ENCODE peak calls at places on chromosome 14, in nine cellular contexts. M is heart right ventricle, X is right cardiac atrium, C is kidney, O is ovary, U is suprapubic skin, E is foreskin fibroblast, W is fibroblast of the aortic adventitia, L is lower leg skin. G is an unnamed sample.

GRCh38 chr14:39339003-39339402 is 93.2 kb downstream of the FBXO33 start:
- DNase-seq in M (no peak), X (no peak), C (no peak), O (no peak), U (no peak), E (no peak), W (no peak), L (no peak), G (no peak)

GRCh38 chr14:61562321-61563161 is 132.8 kb upstream of the HIF1A start:
- DNase-seq in M (no peak), X (no peak), C (no peak), O (no peak), U (no peak), E (peak; percentile 98), W (peak; percentile 99), L (no peak), G (no peak)

GRCh38 chr14:104341532-104342434 is 203.4 kb downstream of the KIF26A start:
- DNase-seq in M (no peak), X (peak; percentile 75), C (peak; percentile 78), O (peak; percentile 78), U (no peak), E (no peak), W (no peak), L (no peak), G (peak; percentile 43)

GRCh38 chr14:73162271-73162670 is 26.0 kb downstream of the PSEN1 start:
- DNase-seq in M (no peak), X (no peak), C (no peak), O (no peak), U (no peak), E (no peak), W (no peak), L (no peak), G (no peak)

GRCh38 chr14:69260246-69260978 is 454 bp downstream of the GALNT16 start:
- DNase-seq in M (no peak), X (peak; percentile 70), C (peak; percentile 79), O (peak; percentile 30), U (no peak), E (no peak), W (no peak), L (no peak), G (no peak)

GRCh38 chr14:22622220-22622619 is 21.9 kb downstream of the OR6J1 start:
- DNase-seq in M (no peak), X (no peak), C (no peak), O (no peak), U (no peak), E (peak; percentile 88), W (peak; percentile 41), L (no peak), G (no peak)

GRCh38 chr14:71720978-71721624 is 211.1 kb upstream of the RGS6 start:
- DNase-seq in M (peak; percentile 52), X (no peak), C (no peak), O (no peak), U (no peak), E (peak; percentile 88), W (peak; percentile 89), L (no peak), G (no peak)

GRCh38 chr14:103710771-103711392 is 4.4 kb downstream of the XRCC3 start:
- DNase-seq in M (no peak), X (peak; percentile 39), C (no peak), O (no peak), U (no peak), E (no peak), W (no peak), L (no peak), G (no peak)

GRCh38 chr14:51167587-51168219 is 72.3 kb upstream of the TMX1 start:
- DNase-seq in M (no peak), X (no peak), C (no peak), O (no peak), U (no peak), E (peak; percentile 17), W (peak; percentile 73), L (peak; percentile 24), G (no peak)

GRCh38 chr14:58298880-58299664 is 717 bp downstream of the ARID4A start:
- DNase-seq in M (peak; percentile 33), X (peak; percentile 78), C (peak; percentile 87), O (peak; percentile 68), U (no peak), E (peak; percentile 40), W (no peak), L (peak; percentile 28), G (peak; percentile 79)

GRCh38 chr14:92556863-92557543 is 43.4 kb downstream of the RIN3 start:
- DNase-seq in M (no peak), X (no peak), C (no peak), O (no peak), U (no peak), E (no peak), W (no peak), L (no peak), G (no peak)

GRCh38 chr14:62451221-62451620 is 594.0 kb downstream of the KCNH5 start:
- DNase-seq in M (no peak), X (no peak), C (no peak), O (no peak), U (no peak), E (no peak), W (no peak), L (no peak), G (no peak)

GRCh38 chr14:104436047-104436531 is 143.5 kb upstream of the C14orf180 start:
- DNase-seq in M (peak; percentile 82), X (peak; percentile 92), C (peak; percentile 91), O (peak; percentile 87), U (peak; percentile 79), E (no peak), W (no peak), L (peak; percentile 23), G (peak; percentile 72)

GRCh38 chr14:33617154-33617553 is 333.7 kb downstream of the EGLN3 start:
- DNase-seq in M (no peak), X (no peak), C (no peak), O (no peak), U (no peak), E (peak; percentile 82), W (peak; percentile 76), L (no peak), G (no peak)

GRCh38 chr14:52413729-52414453 is 99.8 kb downstream of the PTGER2 start:
- DNase-seq in M (no peak), X (no peak), C (no peak), O (no peak), U (no peak), E (peak; percentile 80), W (peak; percentile 55), L (no peak), G (no peak)

GRCh38 chr14:100065942-100066574 is 836 bp downstream of the EVL start:
- DNase-seq in M (no peak), X (peak; percentile 62), C (no peak), O (no peak), U (no peak), E (no peak), W (no peak), L (no peak), G (no peak)
- H3K4me3 ChIP-seq in M (peak overlapping the region; percentile 8), X (peak overlapping the region; percentile 12), C (no peak overlapping the region), O (no peak overlapping the region), U (peak overlapping the region; percentile 16), E (no peak overlapping the region), W (no peak overlapping the region), L (no peak overlapping the region), G (peak overlapping the region; percentile 18)

GRCh38 chr14:43338713-43339112 is 1168.4 kb downstream of the FSCB start:
- DNase-seq in M (no peak), X (no peak), C (no peak), O (no peak), U (no peak), E (no peak), W (no peak), L (no peak), G (no peak)
- H3K4me3 ChIP-seq in M (no peak overlapping the region), X (no peak overlapping the region), C (no peak overlapping the region), O (no peak overlapping the region), U (no peak overlapping the region), E (no peak overlapping the region), W (no peak overlapping the region), L (no peak overlapping the region), G (no peak overlapping the region)

GRCh38 chr14:96038558-96038919 is 623 bp upstream of the C14orf132 start:
- DNase-seq in M (no peak), X (no peak), C (no peak), O (no peak), U (no peak), E (no peak), W (no peak), L (no peak), G (peak; percentile 60)

GRCh38 chr14:96040836-96041371 is 1.7 kb downstream of the C14orf132 start:
- DNase-seq in M (no peak), X (no peak), C (no peak), O (no peak), U (no peak), E (peak; percentile 30), W (peak; percentile 32), L (no peak), G (no peak)

GRCh38 chr14:96037891-96038557 is 1.1 kb upstream of the C14orf132 start:
- DNase-seq in M (no peak), X (peak; percentile 88), C (no peak), O (no peak), U (no peak), E (peak; percentile 73), W (peak; percentile 76), L (peak; percentile 33), G (peak; percentile 82)

GRCh38 chr14:96038920-96039632 is at the start of gene C14orf132:
- DNase-seq in M (peak; percentile 57), X (peak; percentile 91), C (peak; percentile 92), O (peak; percentile 69), U (no peak), E (peak; percentile 84), W (peak; percentile 51), L (peak; percentile 50), G (peak; percentile 82)

DNA sequence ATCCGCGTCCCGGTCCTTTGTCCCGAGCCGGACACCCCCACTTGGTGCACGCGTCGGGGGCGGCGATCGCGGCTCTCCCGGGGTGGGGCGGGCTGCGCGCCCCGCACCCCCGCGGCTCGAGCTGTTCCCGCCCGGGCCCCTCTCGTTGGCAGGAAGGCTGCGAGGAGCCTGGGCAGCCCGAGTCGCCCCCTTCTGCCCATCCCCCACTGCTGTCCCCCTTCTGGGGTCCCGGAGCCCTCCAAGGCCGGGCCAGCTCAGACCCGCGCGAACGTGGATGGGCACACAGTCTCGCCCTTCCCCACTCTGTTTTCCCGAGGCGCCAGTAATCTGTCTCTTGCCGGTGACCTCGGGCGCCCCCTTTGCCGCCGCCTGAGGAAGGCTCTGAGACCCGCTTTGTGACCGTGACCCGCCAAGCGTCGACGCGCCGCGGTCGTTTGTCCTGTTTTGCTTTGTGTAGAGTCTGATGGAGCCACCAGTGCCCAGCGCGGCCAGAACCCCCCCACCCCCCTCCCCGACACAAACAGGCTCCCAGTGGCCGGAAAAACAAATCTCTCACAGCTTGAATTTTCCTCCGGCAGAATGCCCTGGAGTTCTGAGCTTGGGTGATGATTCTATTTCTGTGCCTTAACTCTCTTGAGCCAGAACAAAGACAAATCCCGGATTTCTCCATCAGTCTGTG is 610 bp downstream of the C14orf132 start:
- DNase-seq in M (no peak), X (peak; percentile 75), C (no peak), O (no peak), U (no peak), E (peak; percentile 57), W (peak; percentile 43), L (no peak), G (no peak)
- H3K4me3 ChIP-seq in M (peak overlapping the region; percentile 72), X (peak overlapping the region; percentile 41), C (peak overlapping the region; percentile 35), O (peak overlapping the region; percentile 76), U (peak overlapping the region; percentile 84), E (peak overlapping the region; percentile 76), W (peak overlapping the region; percentile 86), L (peak overlapping the region; percentile 66), G (peak overlapping the region; percentile 85)

DNA sequence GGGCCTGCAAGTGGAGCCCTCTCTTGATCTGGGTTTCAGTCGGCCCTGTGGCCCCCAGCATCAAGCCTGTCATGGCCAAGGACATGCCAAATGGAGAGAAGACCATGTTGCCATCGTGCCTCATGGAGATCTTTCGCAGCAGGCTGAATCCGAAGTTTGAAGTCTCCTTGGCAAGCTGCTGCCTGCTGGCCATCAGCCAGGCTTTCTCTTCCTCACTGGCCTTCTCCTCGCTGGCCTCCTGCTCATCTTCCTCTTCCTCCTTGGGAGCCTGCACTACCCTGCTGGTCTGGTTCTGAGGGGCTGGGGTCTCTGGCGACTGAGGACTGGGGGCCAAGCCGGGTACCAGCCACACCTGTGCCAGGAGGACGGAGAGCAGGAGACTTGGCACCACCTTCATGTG is 2.9 kb downstream of the SERPINA10 start:
- DNase-seq in M (no peak), X (no peak), C (no peak), O (no peak), U (no peak), E (no peak), W (no peak), L (no peak), G (no peak)
- H3K4me3 ChIP-seq in M (no peak overlapping the region), X (no peak overlapping the region), C (no peak overlapping the region), O (no peak overlapping the region), U (no peak overlapping the region), E (no peak overlapping the region), W (no peak overlapping the region), L (no peak overlapping the region), G (no peak overlapping the region)

G was measured in coronary artery.